ENCODE peak calls at places on chromosome 22, in ten cellular contexts. K is cardiac muscle cell, G is lower lobe of right lung, A is fibroblast of the aortic adventitia, X is cardiac fibroblast, L is stomach, F is astrocyte of the spinal cord, N is epithelial cell of esophagus, I is endodermal cell, B is type B pancreatic cell. H is an unnamed sample.

GRCh38 chr22:31089101-31090100 is 8.3 kb downstream of the SMTN start:
- DNase-seq in A (peak; percentile 53), N (no peak), B (no peak), L (peak; percentile 54), X (peak; percentile 41), K (peak; percentile 65), G (no peak), I (peak; percentile 76), F (peak; percentile 20), H (peak; percentile 22)

GRCh38 chr22:23216331-23217170 is 36.2 kb downstream of the BCR start:
- DNase-seq in I (no peak), B (no peak), L (no peak), K (no peak), G (peak; percentile 48), F (no peak), N (no peak), A (no peak), X (no peak), H (no peak)

GRCh38 chr22:47213571-47214230 is 451.3 kb downstream of the TBC1D22A start:
- DNase-seq in F (no peak), A (peak; percentile 6), X (no peak), I (peak; percentile 87), B (no peak), L (peak; percentile 28), G (no peak), K (peak; percentile 16), N (no peak), H (peak; percentile 23)

GRCh38 chr22:40224702-40225101 is 47.0 kb downstream of the TNRC6B start:
- DNase-seq in A (no peak), K (no peak), N (peak; percentile 41), L (no peak), I (no peak), X (no peak), F (no peak), G (no peak), B (no peak), H (no peak)

GRCh38 chr22:21450858-21451331 is 16.3 kb upstream of the TMEM191C start:
- DNase-seq in A (no peak), F (no peak), I (no peak), X (no peak), L (peak; percentile 10), B (peak; percentile 50), K (no peak), G (peak; percentile 13), N (no peak), H (no peak)

GRCh38 chr22:20551805-20552449 is 44.5 kb downstream of the MED15 start:
- DNase-seq in N (no peak), B (no peak), X (peak; percentile 34), K (peak; percentile 19), F (no peak), I (no peak), G (no peak), A (peak; percentile 47), L (no peak), H (no peak)

GRCh38 chr22:39152511-39153219 is at the start of gene CBX7:
- DNase-seq in G (peak; percentile 97), A (peak; percentile 73), F (peak; percentile 80), K (peak; percentile 88), B (peak; percentile 90), I (peak; percentile 95), L (peak; percentile 97), N (peak; percentile 88), X (peak; percentile 81), H (peak; percentile 93)

GRCh38 chr22:39973656-39974055 is 13.5 kb downstream of the TMA7B start:
- DNase-seq in A (no peak), B (no peak), G (no peak), X (no peak), L (no peak), I (no peak), K (no peak), F (no peak), N (no peak), H (no peak)

GRCh38 chr22:25134028-25134427 is 65.6 kb upstream of the CRYBB3 start:
- DNase-seq in K (no peak), G (no peak), L (peak; percentile 83), N (peak; percentile 78), B (no peak), A (peak; percentile 39), I (no peak), X (no peak), F (no peak), H (no peak)

GRCh38 chr22:21104126-21104691 is 58.5 kb downstream of the LRRC74B start:
- DNase-seq in N (no peak), G (no peak), I (no peak), F (no peak), L (no peak), K (no peak), X (no peak), A (no peak), B (no peak), H (no peak)

GRCh38 chr22:28629420-28630184 is 50.0 kb downstream of the TTC28 start:
- DNase-seq in K (peak; percentile 45), I (no peak), L (no peak), B (no peak), A (peak; percentile 30), N (peak; percentile 44), X (peak; percentile 28), G (no peak), F (no peak), H (no peak)

GRCh38 chr22:40525250-40525884 is 111.2 kb downstream of the MRTFA start:
- DNase-seq in L (peak; percentile 48), A (peak; percentile 57), G (peak; percentile 65), I (peak; percentile 77), N (peak; percentile 52), F (no peak), K (peak; percentile 74), X (peak; percentile 71), B (no peak), H (peak; percentile 79)

GRCh38 chr22:45905924-45906865 is 70.8 kb downstream of the WNT7B start:
- DNase-seq in N (no peak), F (peak; percentile 43), K (peak; percentile 72), B (no peak), A (peak; percentile 57), L (no peak), G (no peak), I (no peak), X (peak; percentile 64), H (no peak)
- TF ChIP-seq CTCF in N (no peak), F (no peak), K (no peak), B (no peak), A (no peak), L (no peak), G (no peak), I (no peak), X (no peak), H (no peak)

GRCh38 chr22:48894064-48894671 is 933.5 kb downstream of the BRD1 start:
- DNase-seq in A (no peak), K (no peak), I (peak; percentile 74), B (peak; percentile 65), N (no peak), X (no peak), F (no peak), G (no peak), L (peak; percentile 21), H (no peak)
- TF ChIP-seq CTCF in A (no peak), K (no peak), I (peak; percentile 81), B (peak; percentile 63), N (no peak), X (no peak), F (no peak), G (no peak), L (no peak), H (no peak)

GRCh38 chr22:43828711-43829447 is 16.8 kb upstream of the EFCAB6 start:
- DNase-seq in N (no peak), X (peak; percentile 66), L (no peak), G (peak; percentile 59), B (no peak), F (peak; percentile 29), K (peak; percentile 75), I (peak; percentile 71), A (peak; percentile 94), H (no peak)
- TF ChIP-seq CTCF in N (no peak), X (no peak), L (no peak), G (no peak), B (no peak), F (peak; percentile 28), K (peak; percentile 16), I (peak; percentile 43), A (peak; percentile 35), H (no peak)

DNA sequence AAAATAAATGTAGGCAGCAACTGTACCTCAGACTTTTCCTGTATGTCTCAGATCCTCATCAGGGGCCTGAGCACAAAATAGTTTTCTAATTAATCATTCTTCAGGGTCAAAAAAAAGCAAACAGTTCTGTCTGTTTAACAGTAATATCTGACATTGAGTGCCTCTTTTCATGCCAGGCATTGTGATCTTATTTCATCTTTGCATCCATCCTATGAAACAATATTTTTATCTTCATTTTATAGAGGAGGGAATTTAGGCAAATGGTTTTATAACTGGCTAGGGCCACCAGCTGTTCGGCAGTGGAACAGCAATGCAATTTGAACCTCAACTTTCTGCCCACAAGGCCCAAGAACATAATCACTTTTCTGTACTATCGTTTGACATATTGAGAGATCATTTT is 145.6 kb downstream of the WNT7B start:
- DNase-seq in G (no peak), I (no peak), A (peak; percentile 49), B (no peak), L (no peak), X (peak; percentile 56), F (peak; percentile 41), K (peak; percentile 40), N (no peak), H (no peak)
- TF ChIP-seq CTCF in G (peak; percentile 37), I (peak; percentile 55), A (peak; percentile 76), B (peak; percentile 15), L (no peak), X (peak; percentile 69), F (peak; percentile 65), K (peak; percentile 60), N (peak; percentile 33), H (no peak)

GRCh38 chr22:42560781-42561180 is 7.0 kb downstream of the SERHL2 start:
- DNase-seq in K (peak; percentile 38), B (no peak), A (no peak), I (peak; percentile 83), N (peak; percentile 33), X (peak; percentile 38), G (no peak), L (no peak), F (peak; percentile 5), H (no peak)
- TF ChIP-seq CTCF in K (peak; percentile 48), B (peak; percentile 71), A (peak; percentile 39), I (peak; percentile 92), N (peak; percentile 43), X (peak; percentile 57), G (peak; percentile 55), L (peak; percentile 21), F (peak; percentile 63), H (peak; percentile 30)

GRCh38 chr22:19270873-19271272 is 20.6 kb downstream of the CLTCL1 start:
- DNase-seq in L (no peak), B (peak; percentile 8), K (no peak), A (no peak), G (no peak), I (no peak), N (no peak), F (no peak), X (no peak), H (no peak)
- TF ChIP-seq CTCF in L (no peak), B (no peak), K (no peak), A (no peak), G (no peak), I (peak; percentile 41), N (no peak), F (no peak), X (no peak), H (no peak)

DNA sequence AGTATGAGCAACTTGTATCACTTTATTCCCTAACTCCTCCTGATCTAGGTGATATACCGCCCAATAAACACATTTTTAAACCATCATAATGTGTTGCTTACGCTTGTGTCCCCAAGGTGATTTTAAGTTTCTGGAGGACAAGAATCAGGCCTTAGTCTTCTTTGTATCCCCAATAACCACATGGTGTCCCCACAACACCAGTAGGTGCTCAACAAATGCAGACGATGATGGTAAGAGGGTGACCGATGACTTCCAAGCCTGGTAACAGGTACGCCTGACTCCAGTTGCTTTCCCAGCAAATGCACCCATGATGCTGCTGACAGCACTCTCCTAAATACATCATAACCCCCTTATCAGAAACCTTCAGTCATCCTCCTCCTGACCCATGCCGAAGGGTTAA is 64.2 kb downstream of the EFCAB6 start:
- DNase-seq in G (no peak), X (peak; percentile 1), B (no peak), F (no peak), K (no peak), N (no peak), I (no peak), A (no peak), L (no peak), H (no peak)
- TF ChIP-seq CTCF in G (no peak), X (no peak), B (no peak), F (no peak), K (no peak), N (no peak), I (no peak), A (no peak), L (no peak), H (no peak)

H was measured in CD4-positive, alpha-beta T cell.